ENCODE peak calls at places on chromosomes 12 and 14, in nine cellular contexts. Y, B, G, Q, N, C, P, X and J are unnamed samples.

GRCh38 chr12:50188280-50188781 is 21.2 kb upstream of the CERS5 start:
- DNase-seq in C (no peak), G (no peak), X (no peak), Y (peak), N (no peak), B (no peak), Q (no peak), P (no peak), J (no peak)

GRCh38 chr14:40697221-40697620 is 909.5 kb upstream of the LRFN5 start:
- DNase-seq in N (no peak), Y (no peak), B (no peak), G (no peak), C (no peak), P (no peak), X (no peak), Q (no peak), J (no peak)

GRCh38 chr12:23099104-23099503 is 474.1 kb downstream of the ETNK1 start:
- DNase-seq in X (no peak), Y (no peak), Q (no peak), C (no peak), B (no peak), P (no peak), N (no peak), G (no peak), J (no peak)

GRCh38 chr12:116189692-116190091 is 87.8 kb downstream of the MED13L start:
- DNase-seq in G (no peak), N (no peak), C (no peak), P (no peak), X (no peak), Q (no peak), Y (no peak), B (no peak), J (no peak)

GRCh38 chr12:95788637-95789036 is 1.9 kb downstream of the NTN4 start:
- DNase-seq in P (no peak), X (no peak), G (no peak), C (no peak), N (peak), Y (no peak), Q (no peak), B (no peak), J (no peak)

GRCh38 chr14:91417134-91417982 is at the start of gene CCDC88C:
- DNase-seq in G (peak), C (no peak), Y (peak), B (peak), X (no peak), P (peak), N (peak), Q (peak), J (peak)

GRCh38 chr14:24918822-24919221 is 131.1 kb downstream of the STXBP6 start:
- DNase-seq in P (no peak), Y (no peak), Q (no peak), X (no peak), C (no peak), B (no peak), G (no peak), N (no peak), J (no peak)

GRCh38 chr12:103813949-103814348 is 27.1 kb downstream of the NT5DC3 start:
- DNase-seq in Q (no peak), C (no peak), Y (no peak), P (no peak), N (no peak), B (no peak), G (no peak), X (no peak), J (no peak)

GRCh38 chr14:78104130-78104529 is 66.0 kb upstream of the NRXN3 start:
- DNase-seq in G (no peak), C (no peak), X (no peak), B (no peak), P (no peak), Q (no peak), N (no peak), Y (no peak), J (no peak)

GRCh38 chr12:114213055-114213561 is 192.8 kb downstream of the TBX5 start:
- DNase-seq in Q (no peak), B (no peak), C (no peak), N (no peak), X (no peak), Y (no peak), P (no peak), G (no peak), J (no peak)

GRCh38 chr14:96267336-96267735 is 11.3 kb downstream of the BDKRB1 start:
- DNase-seq in X (no peak), B (no peak), N (no peak), G (no peak), P (no peak), C (no peak), Y (peak), Q (no peak), J (no peak)

GRCh38 chr14:81144811-81145598 is 75.8 kb downstream of the GTF2A1 start:
- DNase-seq in C (no peak), X (no peak), P (no peak), B (no peak), Y (no peak), G (no peak), Q (no peak), N (no peak), J (no peak)

GRCh38 chr14:52950410-52950897 is 396 bp downstream of the FERMT2 start:
- DNase-seq in Q (peak), P (peak), B (peak), G (peak), C (no peak), N (peak), Y (peak), X (no peak), J (peak)

GRCh38 chr14:59333668-59334067 is 131.5 kb downstream of the GPR135 start:
- DNase-seq in X (no peak), Y (peak), B (no peak), N (peak), P (no peak), Q (no peak), C (no peak), G (no peak), J (no peak)

GRCh38 chr12:47801904-47802246 is 17.8 kb downstream of the HDAC7 start:
- DNase-seq in B (no peak), N (peak), Y (no peak), Q (no peak), G (no peak), C (no peak), X (no peak), P (no peak), J (no peak)

GRCh38 chr12:13390381-13390856 is 193.9 kb downstream of the EMP1 start:
- DNase-seq in G (peak), N (peak), Q (peak), X (no peak), C (peak), Y (peak), B (peak), P (peak), J (peak)

GRCh38 chr14:105839425-105840265 is 313.3 kb downstream of the TMEM121 start:
- DNase-seq in B (peak), Y (no peak), G (no peak), C (no peak), P (no peak), X (no peak), N (no peak), Q (no peak), J (no peak)

GRCh38 chr14:31834616-31835015 is 242.5 kb upstream of the ARHGAP5 start:
- DNase-seq in C (no peak), G (no peak), B (no peak), Y (no peak), X (no peak), N (peak), P (no peak), Q (no peak), J (no peak)

GRCh38 chr14:79967001-79967400 is 244.3 kb downstream of the DIO2 start:
- DNase-seq in B (no peak), C (no peak), P (no peak), Y (no peak), X (no peak), G (no peak), N (no peak), Q (no peak), J (no peak)

GRCh38 chr14:69657961-69658360 is 46.6 kb downstream of the SUSD6 start:
- DNase-seq in G (peak), P (peak), C (no peak), N (no peak), Q (no peak), X (no peak), B (no peak), Y (no peak), J (peak)

GRCh38 chr14:52355016-52355430 is 40.9 kb downstream of the PTGER2 start:
- DNase-seq in B (no peak), X (no peak), Y (no peak), P (no peak), G (no peak), N (no peak), C (no peak), Q (no peak), J (no peak)

GRCh38 chr12:87982208-87982607 is 47.0 kb downstream of the C12orf50 start:
- DNase-seq in Y (no peak), C (no peak), P (no peak), Q (no peak), G (no peak), B (no peak), N (no peak), X (no peak), J (no peak)

GRCh38 chr12:20369164-20370000 is 1.0 kb downstream of the PDE3A start:
- DNase-seq in B (peak), X (peak), Y (peak), C (peak), N (peak), G (peak), P (peak), Q (peak), J (peak)

GRCh38 chr12:70319632-70320031 is 46.5 kb upstream of the KCNMB4 start:
- DNase-seq in N (no peak), C (no peak), Y (no peak), Q (no peak), X (no peak), G (no peak), B (no peak), P (no peak), J (no peak)

GRCh38 chr12:32939801-32940200 is 43.2 kb upstream of the PKP2 start:
- DNase-seq in Q (no peak), B (no peak), C (no peak), X (no peak), P (no peak), Y (no peak), G (no peak), N (no peak), J (no peak)

GRCh38 chr12:10354502-10354901 is 35.3 kb downstream of the KLRK1 start:
- DNase-seq in N (no peak), C (no peak), Q (peak), B (no peak), X (no peak), Y (no peak), P (no peak), G (no peak), J (no peak)

GRCh38 chr12:52945389-52946232 is 3.3 kb upstream of the KRT18 start:
- DNase-seq in G (peak), N (peak), Q (peak), Y (no peak), B (no peak), C (no peak), P (peak), X (peak), J (peak)

GRCh38 chr12:42759622-42760273 is 170.2 kb upstream of the PRICKLE1 start:
- DNase-seq in Q (peak), G (peak), N (no peak), X (no peak), Y (peak), B (peak), P (peak), C (peak), J (peak)

GRCh38 chr12:47067778-47068431 is 11.5 kb upstream of the PCED1B start:
- DNase-seq in Q (no peak), X (no peak), P (no peak), B (no peak), C (no peak), N (no peak), Y (no peak), G (no peak), J (no peak)

GRCh38 chr12:15407025-15407424 is 84.7 kb downstream of the PTPRO start:
- DNase-seq in N (no peak), B (no peak), G (no peak), Y (no peak), X (no peak), P (no peak), C (no peak), Q (no peak), J (no peak)

GRCh38 chr14:55777867-55778266 is 197.9 kb downstream of the KTN1 start:
- DNase-seq in Q (no peak), B (no peak), X (no peak), G (no peak), P (no peak), C (no peak), Y (no peak), N (no peak), J (no peak)

GRCh38 chr14:55781046-55781445 is 201.0 kb downstream of the KTN1 start:
- DNase-seq in B (no peak), G (no peak), X (no peak), Y (no peak), N (peak), Q (no peak), P (no peak), C (no peak), J (no peak)

GRCh38 chr14:55782166-55782565 is 202.2 kb downstream of the KTN1 start:
- DNase-seq in B (no peak), G (no peak), Q (no peak), N (no peak), P (no peak), Y (no peak), C (no peak), X (no peak), J (no peak)

DNA sequence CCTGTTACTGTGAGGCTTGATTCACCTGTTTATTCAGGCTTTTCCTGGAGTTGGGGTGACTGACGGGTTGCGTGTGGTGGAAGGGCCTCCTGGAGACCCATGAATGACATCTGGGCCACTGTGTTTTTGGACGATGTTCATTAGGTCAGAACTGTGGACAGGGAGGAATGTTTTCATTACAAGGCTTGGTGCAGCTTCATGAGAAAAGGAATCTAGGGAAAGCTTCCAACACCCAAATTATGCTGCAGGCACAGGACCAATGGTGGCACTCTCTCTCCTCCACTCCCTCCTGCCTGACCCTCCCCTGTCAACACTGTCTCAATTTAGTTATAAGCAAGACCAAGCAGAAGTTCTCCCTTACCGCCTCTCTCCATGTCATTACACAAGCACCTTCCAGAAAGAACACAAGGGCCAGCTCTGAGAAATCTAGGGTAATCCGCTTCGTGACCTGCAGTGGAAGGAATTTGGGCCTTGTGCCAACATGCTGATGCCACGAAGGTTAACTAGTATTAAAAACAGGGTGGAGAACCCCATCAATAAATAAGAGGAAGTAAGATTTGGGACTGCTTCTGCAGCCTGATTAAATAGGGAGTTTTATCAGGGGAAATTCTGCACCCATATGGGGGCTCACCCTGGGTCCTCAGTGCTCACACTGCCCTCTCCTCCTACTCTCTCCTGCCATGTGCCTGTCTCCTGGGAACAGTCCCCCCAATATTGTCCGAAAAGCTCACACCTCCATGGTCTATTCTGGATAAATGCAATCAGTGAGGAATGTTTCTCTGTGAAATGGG is 200.3 kb downstream of the KTN1 start:
- DNase-seq in G (peak), C (peak), Y (peak), X (no peak), P (no peak), B (no peak), Q (peak), N (peak), J (no peak)
- TF ChIP-seq POLR2A in G (no peak), C (no peak), Y (no peak), X (no peak), P (no peak), B (no peak), Q (no peak), N (peak), J (no peak)

GRCh38 chr14:99774204-99774497 is 19.1 kb upstream of the EML1 start:
- DNase-seq in G (no peak), Q (no peak), P (no peak), C (no peak), B (no peak), N (no peak), Y (no peak), X (no peak), J (no peak)
- H3K27ac ChIP-seq in G (peak), Q (no peak), P (peak), C (no peak), B (no peak), N (no peak), Y (no peak), X (no peak), J (no peak)

DNA sequence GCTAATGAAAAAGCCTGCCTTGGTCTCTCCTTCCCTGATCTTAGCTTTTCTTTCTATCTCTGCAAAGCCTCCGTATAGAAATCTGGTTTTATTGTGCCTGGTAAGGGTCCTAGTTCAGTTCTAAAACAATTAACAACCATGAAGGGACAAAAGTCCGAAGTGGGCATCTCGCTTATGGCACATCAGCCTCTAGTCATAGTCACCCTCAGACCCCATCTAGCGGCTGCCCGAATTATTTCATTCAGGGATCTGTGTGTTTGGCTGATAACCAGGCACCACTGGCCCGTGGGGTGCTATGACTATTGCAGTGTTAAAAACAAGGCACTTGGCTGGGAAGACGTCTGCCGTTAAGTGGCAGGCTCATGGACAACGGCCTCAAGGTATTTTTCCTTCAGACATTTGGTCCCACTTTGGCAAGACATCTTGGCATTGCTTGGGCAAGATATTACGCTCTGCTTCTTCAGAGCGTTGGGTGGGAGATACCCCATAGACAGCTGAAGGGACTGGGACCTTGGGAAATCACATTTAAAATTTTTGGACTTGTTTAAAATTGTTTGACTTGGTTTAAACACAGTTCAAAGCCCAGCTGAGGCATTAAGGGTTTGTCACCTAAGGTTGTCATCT is 87.1 kb downstream of the SINHCAF start:
- DNase-seq in N (peak), Q (peak), X (no peak), C (peak), P (peak), Y (peak), B (peak), G (peak), J (peak)
- H3K4me3 ChIP-seq in N (no peak), Q (no peak), X (no peak), C (no peak), P (no peak), Y (no peak), B (no peak), G (no peak), J (no peak)

GRCh38 chr12:124914392-124915248 is at the start of gene UBC:
- DNase-seq in P (peak), N (peak), G (peak), X (no peak), Y (peak), B (peak), Q (peak), C (peak), J (peak)

GRCh38 chr12:124917135-124917840 is 2.8 kb upstream of the UBC start:
- DNase-seq in N (peak), Y (peak), B (peak), G (peak), Q (peak), C (peak), P (peak), X (peak), J (peak)

GRCh38 chr12:124915249-124916236 is 1.1 kb upstream of the UBC start:
- DNase-seq in Q (peak), G (peak), B (no peak), C (peak), N (peak), X (no peak), P (peak), Y (no peak), J (peak)

GRCh38 chr12:124917841-124918621 is 3.6 kb upstream of the UBC start:
- DNase-seq in P (no peak), B (no peak), Q (no peak), N (no peak), X (no peak), C (no peak), Y (no peak), G (no peak), J (no peak)

DNA sequence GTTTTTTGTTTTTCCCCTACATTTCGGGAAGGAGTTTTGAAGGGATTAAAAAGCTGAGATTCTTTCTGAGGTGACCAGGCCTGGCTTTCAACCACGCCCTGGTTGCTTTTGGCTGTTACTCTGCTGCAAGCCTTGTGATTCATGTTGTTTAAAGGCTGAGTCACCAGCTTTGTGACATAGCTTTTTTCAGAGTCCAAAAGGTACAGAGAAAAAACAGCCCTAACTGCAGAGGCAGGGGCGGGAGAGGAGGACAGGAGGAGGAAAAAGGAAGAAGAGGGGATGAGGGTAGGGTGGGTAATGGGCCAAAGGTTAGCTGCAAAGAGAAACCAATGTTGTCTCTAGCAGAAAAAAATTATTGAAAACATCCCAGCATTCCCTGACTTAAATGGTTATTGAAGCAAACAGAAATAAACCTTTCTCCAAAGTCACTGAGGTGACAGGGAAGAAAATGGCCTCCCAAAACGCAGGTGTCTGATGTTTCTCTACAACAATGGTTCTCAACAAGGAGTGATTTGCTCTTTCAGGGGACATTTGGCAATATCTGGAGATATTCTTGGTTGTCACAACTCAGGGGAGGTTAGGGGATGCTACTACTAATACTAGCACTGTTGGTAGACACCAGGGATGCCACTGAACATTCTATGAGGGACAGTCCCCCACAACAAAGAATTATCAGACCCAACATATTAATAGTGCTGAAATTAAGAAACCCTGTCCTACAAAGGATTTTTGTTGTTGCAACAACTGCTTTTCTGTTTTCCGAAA is 2.1 kb upstream of the UBC start:
- DNase-seq in P (peak), G (peak), Y (peak), Q (peak), B (peak), X (no peak), N (peak), C (peak), J (peak)
- TF ChIP-seq POLR2A in P (peak), G (peak), Y (peak), Q (no peak), B (no peak), X (no peak), N (no peak), C (peak), J (peak)

GRCh38 chr12:51777973-51778372 is 70.5 kb downstream of the FIGNL2 start:
- DNase-seq in N (no peak), X (no peak), P (no peak), C (no peak), B (no peak), G (no peak), Q (no peak), Y (no peak), J (peak)
- H3K27ac ChIP-seq in N (no peak), X (no peak), P (no peak), C (no peak), B (no peak), G (no peak), Q (no peak), Y (no peak), J (peak)